ENCODE peak calls at places on chromosomes 12 and 14, in seven cellular contexts. One of them, this sample, is unnamed.

GRCh38 chr12:75560167-75560566 is 48.8 kb upstream of the KRR1 start:
- DNase-seq in HepG2: peak
- DNase-seq in HCT116: no peak
- DNase-seq in K562: no peak
- DNase-seq in A549: peak
- DNase-seq in GM12878: no peak
- DNase-seq in H1: no peak
- DNase-seq in this sample: peak

GRCh38 chr12:388547-389137 is 478 bp downstream of the KDM5A start:
- DNase-seq in HepG2: no peak
- DNase-seq in HCT116: no peak
- DNase-seq in K562: no peak
- DNase-seq in GM12878: no peak
- DNase-seq in H1: no peak
- DNase-seq in A549: peak
- DNase-seq in this sample: no peak

GRCh38 chr14:68888025-68888850 is 90.9 kb downstream of the ACTN1 start:
- DNase-seq in HCT116: no peak
- DNase-seq in GM12878: no peak
- DNase-seq in K562: no peak
- DNase-seq in H1: no peak
- DNase-seq in A549: no peak
- DNase-seq in HepG2: no peak
- DNase-seq in this sample: no peak

GRCh38 chr12:51889216-51890134 is 1.6 kb downstream of the ANKRD33 start:
- DNase-seq in A549: no peak
- DNase-seq in K562: peak
- DNase-seq in H1: no peak
- DNase-seq in HCT116: no peak
- DNase-seq in GM12878: no peak
- DNase-seq in HepG2: no peak
- DNase-seq in this sample: peak

GRCh38 chr12:51653431-51653830 is 62.4 kb downstream of the SCN8A start:
- DNase-seq in GM12878: no peak
- DNase-seq in HepG2: no peak
- DNase-seq in HCT116: no peak
- DNase-seq in K562: no peak
- DNase-seq in A549: no peak
- DNase-seq in H1: no peak
- DNase-seq in this sample: no peak

GRCh38 chr12:68960162-68960501 is 27.2 kb upstream of the CPM start:
- DNase-seq in K562: no peak
- DNase-seq in HCT116: no peak
- DNase-seq in H1: no peak
- DNase-seq in GM12878: no peak
- DNase-seq in HepG2: no peak
- DNase-seq in A549: no peak
- DNase-seq in this sample: no peak

GRCh38 chr14:32984531-32984930 is 45.9 kb downstream of the NPAS3 start:
- DNase-seq in H1: no peak
- DNase-seq in HCT116: no peak
- DNase-seq in HepG2: no peak
- DNase-seq in GM12878: no peak
- DNase-seq in A549: no peak
- DNase-seq in K562: no peak
- DNase-seq in this sample: no peak

GRCh38 chr12:52296572-52297215 is 5.4 kb upstream of the KRT81 start:
- DNase-seq in GM12878: no peak
- DNase-seq in A549: no peak
- DNase-seq in HCT116: no peak
- DNase-seq in HepG2: no peak
- DNase-seq in K562: no peak
- DNase-seq in H1: no peak
- DNase-seq in this sample: no peak

GRCh38 chr12:129961111-129961510 is 57.3 kb upstream of the TMEM132D start:
- DNase-seq in K562: no peak
- DNase-seq in GM12878: no peak
- DNase-seq in HCT116: no peak
- DNase-seq in HepG2: no peak
- DNase-seq in A549: peak
- DNase-seq in H1: no peak
- DNase-seq in this sample: no peak

GRCh38 chr12:32369202-32369601 is 30.2 kb upstream of the FGD4 start:
- DNase-seq in HCT116: no peak
- DNase-seq in HepG2: no peak
- DNase-seq in GM12878: no peak
- DNase-seq in H1: no peak
- DNase-seq in A549: no peak
- DNase-seq in K562: no peak
- DNase-seq in this sample: no peak

GRCh38 chr12:54125950-54126695 is 62.7 kb downstream of the SMUG1 start:
- DNase-seq in HepG2: no peak
- DNase-seq in K562: no peak
- DNase-seq in A549: no peak
- DNase-seq in HCT116: no peak
- DNase-seq in H1: no peak
- DNase-seq in GM12878: no peak
- DNase-seq in this sample: peak

GRCh38 chr14:68145036-68145435 is 325.5 kb downstream of the RAD51B start:
- DNase-seq in H1: no peak
- DNase-seq in GM12878: no peak
- DNase-seq in K562: no peak
- DNase-seq in HCT116: no peak
- DNase-seq in HepG2: no peak
- DNase-seq in A549: peak
- DNase-seq in this sample: no peak

GRCh38 chr12:1047898-1048660 is 57.1 kb downstream of the ERC1 start:
- DNase-seq in A549: no peak
- DNase-seq in K562: no peak
- DNase-seq in HepG2: no peak
- DNase-seq in GM12878: no peak
- DNase-seq in HCT116: no peak
- DNase-seq in H1: no peak
- DNase-seq in this sample: peak

GRCh38 chr12:3965096-3965495 is 91.9 kb upstream of the PARP11 start:
- DNase-seq in HepG2: no peak
- DNase-seq in H1: no peak
- DNase-seq in K562: no peak
- DNase-seq in GM12878: no peak
- DNase-seq in HCT116: no peak
- DNase-seq in A549: no peak
- DNase-seq in this sample: no peak

GRCh38 chr14:64807588-64807987 is 72.1 kb downstream of the SPTB start:
- DNase-seq in K562: no peak
- DNase-seq in A549: no peak
- DNase-seq in H1: no peak
- DNase-seq in GM12878: no peak
- DNase-seq in HCT116: no peak
- DNase-seq in HepG2: no peak
- DNase-seq in this sample: no peak

GRCh38 chr12:47850153-47851084 is 30.7 kb upstream of the HDAC7 start:
- DNase-seq in HCT116: no peak
- DNase-seq in H1: no peak
- DNase-seq in A549: no peak
- DNase-seq in GM12878: no peak
- DNase-seq in HepG2: peak
- DNase-seq in K562: peak
- DNase-seq in this sample: no peak

GRCh38 chr14:22185191-22185590 is 403.8 kb downstream of the DAD1 start:
- DNase-seq in H1: no peak
- DNase-seq in HCT116: no peak
- DNase-seq in HepG2: peak
- DNase-seq in GM12878: no peak
- DNase-seq in K562: no peak
- DNase-seq in A549: no peak
- DNase-seq in this sample: no peak

GRCh38 chr12:127165567-127166392 is 1101.2 kb upstream of the TMEM132C start:
- DNase-seq in GM12878: no peak
- DNase-seq in HepG2: peak
- DNase-seq in HCT116: peak
- DNase-seq in H1: peak
- DNase-seq in A549: peak
- DNase-seq in K562: peak
- DNase-seq in this sample: peak

GRCh38 chr14:64060648-64061096 is 207.9 kb downstream of the SYNE2 start:
- DNase-seq in A549: peak
- DNase-seq in HepG2: peak
- DNase-seq in H1: peak
- DNase-seq in HCT116: peak
- DNase-seq in K562: peak
- DNase-seq in GM12878: no peak
- DNase-seq in this sample: no peak

GRCh38 chr12:3087758-3088157 is 10.6 kb downstream of the TSPAN9 start:
- DNase-seq in H1: no peak
- DNase-seq in K562: no peak
- DNase-seq in A549: no peak
- DNase-seq in GM12878: no peak
- DNase-seq in HCT116: no peak
- DNase-seq in HepG2: no peak
- DNase-seq in this sample: no peak

GRCh38 chr12:112606611-112607366 is 184.8 kb upstream of the RPH3A start:
- DNase-seq in K562: no peak
- DNase-seq in GM12878: no peak
- DNase-seq in HepG2: no peak
- DNase-seq in HCT116: no peak
- DNase-seq in H1: no peak
- DNase-seq in A549: peak
- DNase-seq in this sample: no peak

GRCh38 chr12:64609543-64610091 is 678 bp upstream of the RASSF3 start:
- DNase-seq in HCT116: no peak
- DNase-seq in H1: no peak
- DNase-seq in K562: no peak
- DNase-seq in HepG2: no peak
- DNase-seq in A549: peak
- DNase-seq in GM12878: no peak
- DNase-seq in this sample: peak

GRCh38 chr14:35370969-35371368 is 33.6 kb downstream of the NFKBIA start:
- DNase-seq in GM12878: no peak
- DNase-seq in HCT116: no peak
- DNase-seq in H1: no peak
- DNase-seq in HepG2: no peak
- DNase-seq in A549: no peak
- DNase-seq in K562: no peak
- DNase-seq in this sample: no peak

GRCh38 chr12:1842183-1842904 is 22.0 kb downstream of the LRTM2 start:
- DNase-seq in HCT116: no peak
- DNase-seq in GM12878: no peak
- DNase-seq in HepG2: no peak
- DNase-seq in K562: no peak
- DNase-seq in H1: no peak
- DNase-seq in A549: no peak
- DNase-seq in this sample: no peak

GRCh38 chr14:61388976-61389576 is 67.7 kb downstream of the PRKCH start:
- DNase-seq in HepG2: no peak
- DNase-seq in H1: no peak
- DNase-seq in HCT116: peak
- DNase-seq in K562: no peak
- DNase-seq in A549: peak
- DNase-seq in GM12878: no peak
- DNase-seq in this sample: no peak

GRCh38 chr12:104514127-104514810 is 57.5 kb downstream of the CHST11 start:
- DNase-seq in K562: no peak
- DNase-seq in HCT116: no peak
- DNase-seq in A549: no peak
- DNase-seq in H1: no peak
- DNase-seq in GM12878: no peak
- DNase-seq in HepG2: no peak
- DNase-seq in this sample: no peak

GRCh38 chr12:27185234-27186045 is 58.6 kb upstream of the STK38L start:
- DNase-seq in HCT116: no peak
- DNase-seq in A549: no peak
- DNase-seq in GM12878: peak
- DNase-seq in H1: no peak
- DNase-seq in HepG2: no peak
- DNase-seq in K562: no peak
- DNase-seq in this sample: no peak

GRCh38 chr12:58915634-58916033 is 4.7 kb downstream of the LRIG3 start:
- DNase-seq in K562: no peak
- DNase-seq in HepG2: no peak
- DNase-seq in H1: no peak
- DNase-seq in A549: no peak
- DNase-seq in HCT116: no peak
- DNase-seq in GM12878: no peak
- DNase-seq in this sample: no peak
- TF ChIP-seq RAD21 in K562: no peak
- TF ChIP-seq RAD21 in HepG2: no peak
- TF ChIP-seq RAD21 in H1: no peak
- TF ChIP-seq RAD21 in A549: no peak
- TF ChIP-seq RAD21 in HCT116: no peak
- TF ChIP-seq RAD21 in GM12878: no peak
- TF ChIP-seq RAD21 in this sample: no peak

GRCh38 chr14:104749111-104749649 is 3.8 kb upstream of the SIVA1 start:
- DNase-seq in HCT116: no peak
- DNase-seq in HepG2: peak
- DNase-seq in H1: no peak
- DNase-seq in K562: no peak
- DNase-seq in A549: no peak
- DNase-seq in GM12878: no peak
- DNase-seq in this sample: no peak
- H3K4me2 ChIP-seq in HCT116: peak
- H3K4me2 ChIP-seq in HepG2: peak
- H3K4me2 ChIP-seq in H1: peak
- H3K4me2 ChIP-seq in K562: no peak
- H3K4me2 ChIP-seq in A549: peak
- H3K4me2 ChIP-seq in GM12878: no peak
- H3K4me2 ChIP-seq in this sample: no peak

GRCh38 chr12:6276936-6277615 is 33.4 kb upstream of the PLEKHG6 start:
- DNase-seq in HepG2: no peak
- DNase-seq in A549: peak
- DNase-seq in GM12878: no peak
- DNase-seq in HCT116: no peak
- DNase-seq in K562: no peak
- DNase-seq in H1: no peak
- DNase-seq in this sample: no peak
- TF ChIP-seq MAX in HepG2: no peak
- TF ChIP-seq MAX in A549: no peak
- TF ChIP-seq MAX in GM12878: no peak
- TF ChIP-seq MAX in HCT116: no peak
- TF ChIP-seq MAX in K562: no peak
- TF ChIP-seq MAX in H1: no peak
- TF ChIP-seq MAX in this sample: no peak

DNA sequence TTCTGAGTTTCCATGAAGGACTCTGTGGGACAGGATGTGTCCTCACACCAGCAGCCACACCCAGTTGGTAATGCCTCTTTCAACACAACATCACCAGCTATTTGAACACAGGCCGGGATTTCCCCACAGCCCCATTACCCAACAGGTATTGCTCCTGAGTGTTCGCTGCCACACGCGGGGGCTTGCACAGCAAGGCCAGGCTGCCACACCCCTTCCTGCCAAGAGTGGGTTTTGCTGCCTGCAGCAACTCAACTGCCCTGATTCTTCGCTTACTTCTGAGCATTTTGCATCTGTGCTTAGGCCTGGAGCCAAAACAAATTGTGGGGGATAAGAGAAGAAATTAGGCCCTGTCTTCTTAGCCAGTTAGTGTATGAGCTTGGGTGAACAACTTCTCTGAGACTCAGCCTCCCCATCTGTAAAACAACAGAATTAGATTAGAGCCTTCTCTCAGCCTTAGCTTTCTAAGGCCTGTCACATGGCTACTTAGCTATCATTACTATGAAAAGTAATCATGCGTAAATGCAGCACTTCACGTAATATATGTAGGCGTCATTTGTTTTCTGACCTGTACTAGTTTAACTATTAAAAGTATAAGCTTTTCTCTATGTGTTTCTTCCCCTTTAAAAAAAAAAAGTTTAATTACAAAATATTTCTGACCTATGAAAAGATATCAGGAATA is 20.0 kb downstream of the CKAP4 start:
- DNase-seq in HepG2: peak
- DNase-seq in H1: no peak
- DNase-seq in HCT116: no peak
- DNase-seq in K562: no peak
- DNase-seq in A549: peak
- DNase-seq in GM12878: no peak
- DNase-seq in this sample: no peak
- TF ChIP-seq RAD21 in HepG2: no peak
- TF ChIP-seq RAD21 in H1: no peak
- TF ChIP-seq RAD21 in HCT116: no peak
- TF ChIP-seq RAD21 in K562: no peak
- TF ChIP-seq RAD21 in A549: no peak
- TF ChIP-seq RAD21 in GM12878: no peak
- TF ChIP-seq RAD21 in this sample: no peak

This sample was measured in SK-N-SH.